ENCODE peak calls at places on chromosomes 6 and 20, in four cellular contexts. O is IMR-90, P is tibial artery, L is GM12878. Z is an unnamed sample. For H3K36me3, the result is how much of the 10 kb centered on the place peaks cover.

GRCh38 chr20:52649727-52650126 is 322.4 kb upstream of the TSHZ2 start:
- DNase-seq in O (no peak), P (no peak), L (no peak), Z (no peak)

GRCh38 chr6:113754291-113754690 is 102.9 kb upstream of the MARCKS start:
- DNase-seq in O (no peak), P (no peak), L (no peak), Z (no peak)

GRCh38 chr6:7201732-7202541 is 94.2 kb downstream of the RREB1 start:
- DNase-seq in O (no peak), P (peak), L (peak), Z (no peak)

GRCh38 chr6:53042112-53042511 is 23.1 kb upstream of the FBXO9 start:
- DNase-seq in O (peak), P (no peak), L (no peak), Z (no peak)

GRCh38 chr20:2946988-2947961 is 74.0 kb downstream of the PTPRA start:
- DNase-seq in O (peak), P (no peak), L (no peak), Z (no peak)

GRCh38 chr20:25178563-25179438 is 16.7 kb upstream of the ENTPD6 start:
- DNase-seq in O (peak), P (peak), L (no peak), Z (peak)

GRCh38 chr6:28488916-28489365 is 26.7 kb downstream of the GPX6 start:
- DNase-seq in O (peak), P (no peak), L (peak), Z (peak)

GRCh38 chr6:144460224-144461095 is 175.3 kb downstream of the UTRN start:
- DNase-seq in O (no peak), P (no peak), L (peak), Z (no peak)

GRCh38 chr6:94245395-94245794 is 826.0 kb upstream of the EPHA7 start:
- DNase-seq in O (no peak), P (no peak), L (no peak), Z (no peak)

GRCh38 chr20:59688999-59689398 is 84.7 kb downstream of the PHACTR3 start:
- DNase-seq in O (no peak), P (no peak), L (no peak), Z (no peak)

GRCh38 chr20:33437141-33437911 is 6.2 kb downstream of the SNTA1 start:
- DNase-seq in O (peak), P (peak), L (no peak), Z (no peak)

GRCh38 chr20:63778857-63779256 is 39.3 kb downstream of the SLC2A4RG start:
- DNase-seq in O (no peak), P (no peak), L (no peak), Z (no peak)

GRCh38 chr6:144659202-144659731 is 374.1 kb downstream of the UTRN start:
- DNase-seq in O (peak), P (no peak), L (no peak), Z (no peak)

GRCh38 chr20:4017051-4017702 is 1.8 kb upstream of the RNF24 start:
- DNase-seq in O (no peak), P (no peak), L (no peak), Z (no peak)

GRCh38 chr6:158411998-158412397 is 99.7 kb downstream of the TULP4 start:
- DNase-seq in O (no peak), P (no peak), L (no peak), Z (no peak)

GRCh38 chr6:71209626-71210025 is 79.0 kb upstream of the OGFRL1 start:
- DNase-seq in O (no peak), P (no peak), L (no peak), Z (no peak)

GRCh38 chr6:11854418-11855165 is 76.0 kb upstream of the ADTRP start:
- DNase-seq in O (peak), P (no peak), L (no peak), Z (peak)

GRCh38 chr20:2599265-2600060 is 53.0 kb upstream of the NOP56 start:
- DNase-seq in O (no peak), P (no peak), L (no peak), Z (no peak)

GRCh38 chr6:74213995-74214394 is 518.0 kb downstream of the CD109 start:
- DNase-seq in O (peak), P (no peak), L (no peak), Z (no peak)

GRCh38 chr6:71979911-71980310 is 93.6 kb downstream of the RIMS1 start:
- DNase-seq in O (peak), P (no peak), L (no peak), Z (peak)

GRCh38 chr6:14681699-14682487 is 564.0 kb upstream of the JARID2 start:
- DNase-seq in O (no peak), P (no peak), L (no peak), Z (no peak)

GRCh38 chr20:60820918-60821317 is 431.1 kb upstream of the CDH4 start:
- DNase-seq in O (no peak), P (no peak), L (no peak), Z (no peak)

GRCh38 chr6:33297406-33297955 is 1.3 kb downstream of the RGL2 start:
- DNase-seq in O (no peak), P (peak), L (no peak), Z (peak)

GRCh38 chr6:22470454-22471368 is 98.7 kb upstream of the HDGFL1 start:
- DNase-seq in O (peak), P (peak), L (peak), Z (peak)

GRCh38 chr20:33169176-33169794 is 1.3 kb downstream of the BPIFA2 start:
- DNase-seq in O (no peak), P (no peak), L (no peak), Z (no peak)

GRCh38 chr20:17023811-17024210 is 203.0 kb upstream of the PCSK2 start:
- DNase-seq in O (peak), P (no peak), L (no peak), Z (no peak)

GRCh38 chr6:34243131-34243771 is 5.6 kb downstream of the SMIM29 start:
- DNase-seq in O (peak), P (peak), L (no peak), Z (peak)

GRCh38 chr6:1792989-1793388 is 183.3 kb downstream of the FOXC1 start:
- DNase-seq in O (peak), P (no peak), L (no peak), Z (peak)

GRCh38 chr6:610882-611281 is 46.0 kb downstream of the HUS1B start:
- DNase-seq in O (no peak), P (no peak), L (no peak), Z (no peak)

GRCh38 chr6:29926795-29927427 is 15.4 kb upstream of the HLA-A start:
- DNase-seq in O (peak), P (peak), L (no peak), Z (no peak)

GRCh38 chr6:167034056-167034455 is 34.9 kb downstream of the CEP43 start:
- DNase-seq in O (no peak), P (no peak), L (no peak), Z (no peak)

GRCh38 chr6:167037762-167038161 is 38.6 kb downstream of the CEP43 start:
- DNase-seq in O (no peak), P (no peak), L (no peak), Z (no peak)
- H3K36me3 ChIP-seq in O (under half), P (under half), L (under half), Z (under half)

GRCh38 chr6:13273202-13273930 is 55.0 kb downstream of the TBC1D7 start:
- DNase-seq in O (no peak), P (no peak), L (no peak), Z (no peak)
- H3K4me3 ChIP-seq in O (no peak), P (no peak), L (peak), Z (no peak)

GRCh38 chr20:49259799-49260198 is 18.1 kb downstream of the ZNFX1 start:
- DNase-seq in O (no peak), P (no peak), L (no peak), Z (no peak)
- H3K36me3 ChIP-seq in O (half or more), P (half or more), L (under half), Z (half or more)

GRCh38 chr6:169429001-169429400 is 175.4 kb upstream of the THBS2 start:
- DNase-seq in O (no peak), P (no peak), L (no peak), Z (no peak)

GRCh38 chr6:169425628-169426370 is 172.2 kb upstream of the THBS2 start:
- DNase-seq in O (no peak), P (no peak), L (no peak), Z (no peak)

GRCh38 chr6:169426611-169427010 is 173.0 kb upstream of the THBS2 start:
- DNase-seq in O (no peak), P (no peak), L (no peak), Z (no peak)

GRCh38 chr6:169427856-169428255 is 174.2 kb upstream of the THBS2 start:
- DNase-seq in O (peak), P (no peak), L (no peak), Z (no peak)

GRCh38 chr6:169428532-169428931 is 174.9 kb upstream of the THBS2 start:
- DNase-seq in O (no peak), P (no peak), L (no peak), Z (no peak)
- H3K4me3 ChIP-seq in O (no peak), P (no peak), L (no peak), Z (no peak)

DNA sequence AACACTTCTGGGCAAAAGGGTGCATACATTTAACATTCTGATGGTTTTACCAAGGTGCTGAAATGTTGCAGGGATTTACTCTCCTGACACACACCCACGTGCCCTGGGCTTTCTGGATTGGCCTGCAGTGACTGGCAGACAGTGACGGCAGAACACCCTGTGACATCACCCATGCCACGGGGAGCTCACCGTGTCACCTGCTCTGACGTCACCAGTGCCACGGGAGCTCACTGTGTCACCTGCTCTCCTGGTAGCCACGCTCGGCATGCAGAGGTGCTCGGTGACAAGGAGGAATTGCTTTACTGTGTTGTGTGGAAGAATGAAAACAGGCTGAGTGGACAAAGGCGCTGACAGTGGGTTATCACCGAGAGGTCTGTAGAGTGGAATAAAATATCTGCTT is 99.3 kb downstream of the RAMACL start:
- DNase-seq in O (no peak), P (peak), L (no peak), Z (no peak)
- H3K36me3 ChIP-seq in O (half or more), P (under half), L (under half), Z (under half)

GRCh38 chr6:136991614-136992013 is 53.2 kb downstream of the IL20RA start:
- DNase-seq in O (no peak), P (no peak), L (no peak), Z (no peak)

GRCh38 chr6:136990754-136991153 is 54.0 kb downstream of the IL20RA start:
- DNase-seq in O (no peak), P (no peak), L (no peak), Z (no peak)

GRCh38 chr6:136987526-136987925 is 57.2 kb downstream of the IL20RA start:
- DNase-seq in O (no peak), P (no peak), L (no peak), Z (no peak)

GRCh38 chr6:136992113-136992512 is 52.7 kb downstream of the IL20RA start:
- DNase-seq in O (no peak), P (no peak), L (no peak), Z (no peak)

DNA sequence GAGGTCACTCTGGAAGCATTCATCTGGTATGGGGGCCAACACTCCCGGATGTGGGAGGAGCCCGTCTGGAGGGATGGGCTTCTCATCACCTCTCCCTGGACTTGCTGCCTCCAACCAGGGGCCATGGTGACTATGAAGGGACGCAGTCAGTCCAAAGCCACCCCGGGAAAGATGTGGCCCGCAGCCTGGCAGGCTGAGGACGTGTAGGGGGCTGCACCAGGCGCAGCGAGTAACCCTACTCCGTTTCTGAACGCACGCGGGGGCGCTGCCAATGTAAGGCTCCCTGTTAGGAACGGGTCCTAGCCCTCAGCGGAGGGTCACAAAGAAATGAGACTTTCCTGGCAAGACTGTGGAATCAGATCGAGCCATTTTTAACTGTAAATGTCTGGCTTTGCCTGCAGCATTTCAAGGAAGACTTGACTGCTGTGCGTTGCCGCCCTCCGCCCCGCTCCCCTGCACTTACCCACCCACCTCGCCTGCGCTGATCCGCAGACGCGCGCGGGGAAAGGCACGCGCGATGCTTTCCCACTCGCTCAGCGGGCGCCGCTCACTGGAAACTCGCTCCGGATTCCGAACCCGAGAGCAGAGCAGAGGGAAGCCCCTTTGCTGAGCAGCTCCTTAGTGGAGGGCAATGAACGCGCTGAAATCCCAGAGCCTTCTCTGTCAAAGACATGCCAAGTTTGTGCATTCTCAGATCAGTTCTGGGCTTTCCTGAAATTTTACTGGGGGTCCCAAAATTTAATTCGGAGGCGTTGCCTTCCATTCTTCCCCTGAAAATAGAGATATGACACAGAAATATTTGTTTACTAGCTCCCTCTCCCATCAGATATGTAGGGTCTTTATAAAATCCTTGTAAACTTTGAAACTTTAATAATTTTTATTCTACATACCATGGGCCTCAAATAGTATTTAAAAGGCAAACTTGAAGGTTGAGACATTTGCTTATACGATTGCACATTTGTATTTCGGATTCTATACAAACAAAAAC is 54.9 kb downstream of the IL20RA start:
- DNase-seq in O (no peak), P (no peak), L (no peak), Z (peak)
- H3K4me3 ChIP-seq in O (peak), P (peak), L (no peak), Z (peak)

Z was measured in MG63.